ENCODE peak calls at places on chromosomes 2 and 18, in five cellular contexts. A, B, Y, P and I are unnamed samples.
A peak's percentile ranks its signal among the peaks of the same experiment; 100 is the strongest.

GRCh38 chr2:189782221-189782671 is 1.9 kb downstream of the ORMDL1 start:
- DNase-seq in A (no peak), B (no peak), Y (no peak), P (no peak), I (no peak)

GRCh38 chr2:189159273-189159672 is 20.3 kb downstream of the COL5A2 start:
- DNase-seq in A (no peak), B (no peak), Y (no peak), P (no peak), I (no peak)

GRCh38 chr2:53253244-53253643 is 514.4 kb upstream of the CHAC2 start:
- DNase-seq in A (no peak), B (no peak), Y (no peak), P (no peak), I (no peak)

GRCh38 chr2:48240912-48241311 is 289.0 kb upstream of the STON1 start:
- DNase-seq in A (no peak), B (no peak), Y (no peak), P (no peak), I (no peak)

GRCh38 chr2:107545066-107545465 is 281.6 kb upstream of the RGPD4 start:
- DNase-seq in A (no peak), B (no peak), Y (no peak), P (no peak), I (no peak)

GRCh38 chr2:212154392-212154791 is 384.2 kb downstream of the ERBB4 start:
- DNase-seq in A (no peak), B (no peak), Y (no peak), P (no peak), I (no peak)

GRCh38 chr2:161102770-161103450 is 57.3 kb upstream of the TANK start:
- DNase-seq in A (no peak), B (no peak), Y (no peak), P (no peak), I (no peak)

GRCh38 chr2:233261819-233262555 is 10.5 kb downstream of the ATG16L1 start:
- DNase-seq in A (no peak), B (no peak), Y (no peak), P (no peak), I (no peak)

GRCh38 chr2:230664128-230664527 is 48.5 kb upstream of the CAB39 start:
- DNase-seq in A (no peak), B (no peak), Y (peak; percentile 50), P (no peak), I (no peak)

GRCh38 chr2:66021296-66021695 is 413.6 kb upstream of the MEIS1 start:
- DNase-seq in A (no peak), B (no peak), Y (no peak), P (no peak), I (no peak)

GRCh38 chr2:99695121-99695773 is 205.4 kb upstream of the REV1 start:
- DNase-seq in A (no peak), B (no peak), Y (no peak), P (no peak), I (no peak)

GRCh38 chr18:78726326-78727056 is 253.1 kb upstream of the SALL3 start:
- DNase-seq in A (no peak), B (no peak), Y (no peak), P (no peak), I (peak; percentile 41)

GRCh38 chr18:6199777-6200176 is 214.9 kb downstream of the L3MBTL4 start:
- DNase-seq in A (no peak), B (no peak), Y (no peak), P (no peak), I (no peak)
- TF ChIP-seq CTCF in A (no peak), B (no peak), Y (no peak), P (no peak), I (no peak)

DNA sequence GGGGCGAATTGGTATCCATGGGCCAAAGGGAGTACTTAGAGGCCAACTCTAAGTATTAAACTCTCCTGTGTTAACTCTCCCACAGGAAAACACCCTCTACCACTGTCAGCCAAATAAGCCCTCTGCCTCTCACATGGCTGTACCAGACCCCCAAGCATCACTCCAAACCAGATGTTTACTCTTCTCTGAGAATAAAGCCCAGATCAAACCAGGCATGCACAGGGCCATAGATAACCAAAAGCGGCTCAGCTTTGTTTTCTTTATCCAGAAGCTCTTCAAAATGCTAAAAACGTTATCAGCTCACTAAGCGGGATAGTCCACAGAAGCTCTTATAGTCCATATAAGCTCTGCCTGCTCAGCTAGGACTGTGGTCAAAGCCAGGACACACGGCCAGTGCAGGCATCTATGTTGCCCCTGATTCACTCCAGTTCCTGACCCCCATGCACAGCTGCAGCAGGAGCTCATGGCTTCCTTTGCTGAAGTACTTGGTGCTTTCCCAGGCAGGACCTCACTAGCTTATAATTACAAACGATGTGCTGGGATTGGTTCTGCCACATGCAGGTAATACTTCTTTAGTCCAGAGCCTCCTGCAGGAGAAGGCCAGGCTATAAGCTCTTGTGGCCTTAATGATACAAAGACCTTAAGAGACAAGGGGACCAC is 21.0 kb upstream of the SEMA4C start:
- DNase-seq in A (no peak), B (no peak), Y (no peak), P (no peak), I (no peak)
- H3K4me1 ChIP-seq in A (peaks cover 10% of the 10 kb centered on the region), B (no peaks in the 10 kb centered on the region), Y (peaks cover 50% of the 10 kb centered on the region), P (peaks cover 33% of the 10 kb centered on the region), I (peaks cover 24% of the 10 kb centered on the region)

GRCh38 chr2:104787298-104788065 is 66.4 kb upstream of the POU3F3 start:
- DNase-seq in A (no peak), B (no peak), Y (no peak), P (no peak), I (no peak)

GRCh38 chr2:104788721-104789446 is 65.0 kb upstream of the POU3F3 start:
- DNase-seq in A (no peak), B (no peak), Y (no peak), P (no peak), I (no peak)

GRCh38 chr2:104793971-104794370 is 59.9 kb upstream of the POU3F3 start:
- DNase-seq in A (no peak), B (no peak), Y (no peak), P (no peak), I (no peak)

GRCh38 chr2:104790901-104791495 is 62.9 kb upstream of the POU3F3 start:
- DNase-seq in A (no peak), B (no peak), Y (no peak), P (no peak), I (no peak)

DNA sequence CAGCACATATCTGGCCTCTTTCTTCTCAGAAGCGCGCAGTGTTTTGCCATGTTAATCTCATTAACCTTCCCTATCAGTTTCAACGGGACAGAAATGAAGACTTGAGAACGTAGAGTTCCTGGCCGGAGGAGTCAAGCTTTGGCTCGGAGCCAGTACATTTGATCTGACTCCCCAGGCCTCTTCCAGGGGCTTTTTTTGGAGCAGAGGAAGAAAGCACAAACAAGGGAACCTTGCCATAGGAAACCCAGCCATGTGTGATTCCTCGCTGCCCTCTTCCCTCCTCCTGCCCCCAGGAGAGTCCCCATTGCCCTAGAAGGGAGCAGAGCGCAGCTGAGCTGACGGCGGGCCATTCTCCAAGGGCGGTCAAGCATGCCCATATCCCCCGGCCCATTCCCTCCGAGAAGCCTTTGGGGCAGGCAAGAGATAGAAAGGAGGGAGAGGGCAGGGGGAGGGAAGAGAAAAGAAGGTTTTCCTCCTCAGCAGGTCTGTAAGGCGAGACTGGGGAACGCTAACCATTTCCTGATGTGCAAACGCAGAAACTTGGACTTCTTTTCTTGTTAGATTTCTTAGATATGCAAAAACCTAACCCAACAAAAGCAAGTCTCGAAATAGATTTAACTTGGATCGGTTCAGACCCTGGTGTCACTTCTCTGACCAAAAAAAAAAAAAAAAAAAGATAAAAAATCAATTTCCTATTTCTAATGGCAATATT is 63.7 kb upstream of the POU3F3 start:
- DNase-seq in A (peak; percentile 58), B (no peak), Y (no peak), P (no peak), I (no peak)
- H3K4me3 ChIP-seq in A (no peak overlapping the region), B (no peak overlapping the region), Y (no peak overlapping the region), P (peak overlapping the region; percentile 58), I (no peak overlapping the region)

DNA sequence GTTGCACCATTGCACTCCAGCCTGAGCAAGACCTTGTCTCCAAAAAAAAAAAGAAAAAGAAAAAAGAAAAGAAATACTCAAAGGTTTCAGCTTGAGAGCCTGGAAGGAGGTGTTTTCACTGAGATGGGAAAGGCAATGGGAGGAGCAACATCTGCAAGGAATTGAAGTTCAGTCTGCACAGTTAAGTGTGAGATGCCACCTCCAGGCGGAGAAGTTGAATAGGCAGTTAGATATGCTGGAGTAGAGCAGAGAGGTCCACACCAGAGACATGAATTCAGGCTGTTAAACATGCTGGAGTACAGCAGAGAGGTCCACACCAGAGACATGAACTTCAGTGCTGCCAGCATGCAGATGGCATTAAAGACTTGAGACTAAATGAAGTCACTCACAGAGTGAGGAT is 41.4 kb upstream of the DTNB start:
- DNase-seq in A (peak; percentile 37), B (no peak), Y (no peak), P (no peak), I (no peak)
- TF ChIP-seq CTCF in A (peak; percentile 53), B (no peak), Y (no peak), P (no peak), I (no peak)

GRCh38 chr2:134120160-134120717 is 133.6 kb upstream of the MGAT5 start:
- DNase-seq in A (peak; percentile 48), B (no peak), Y (no peak), P (no peak), I (peak; percentile 68)
- H3K4me1 ChIP-seq in A (peaks cover 39% of the 10 kb centered on the region), B (no peaks in the 10 kb centered on the region), Y (peaks cover 56% of the 10 kb centered on the region), P (peaks cover 28% of the 10 kb centered on the region), I (peaks cover 49% of the 10 kb centered on the region)

GRCh38 chr2:44949329-44950151 is 8.0 kb downstream of the SIX3 start:
- DNase-seq in A (peak; percentile 88), B (no peak), Y (no peak), P (no peak), I (peak; percentile 43)
- H3K4me3 ChIP-seq in A (peak overlapping the region; percentile 65), B (no peak overlapping the region), Y (no peak overlapping the region), P (peak overlapping the region; percentile 43), I (no peak overlapping the region)

GRCh38 chr18:45874501-45875184 is 49.2 kb downstream of the SIGLEC15 start:
- DNase-seq in A (no peak), B (no peak), Y (no peak), P (no peak), I (no peak)
- TF ChIP-seq CTCF in A (no peak), B (no peak), Y (no peak), P (no peak), I (no peak)